ENCODE peak calls at places on chromosomes 5 and 9, in five cellular contexts. V is cardiac muscle cell, Y is GM23338, X is neural progenitor cell, B is H9. C is an unnamed sample.

GRCh38 chr5:67115238-67115637 is 81.4 kb downstream of the CD180 start:
- DNase-seq in V (no peak), Y (no peak), X (no peak), B (no peak), C (no peak)

GRCh38 chr5:164672931-164673694 is 1167.7 kb downstream of the MAT2B start:
- DNase-seq in V (no peak), Y (no peak), X (no peak), B (no peak), C (no peak)

GRCh38 chr5:137273511-137273910 is 225.6 kb downstream of the SPOCK1 start:
- DNase-seq in V (no peak), Y (no peak), X (no peak), B (no peak), C (no peak)

GRCh38 chr5:149265559-149265958 is 6.1 kb upstream of the AFAP1L1 start:
- DNase-seq in V (peak), Y (peak), X (no peak), B (no peak), C (no peak)

GRCh38 chr5:120552638-120553037 is 88.5 kb downstream of the PRR16 start:
- DNase-seq in V (no peak), Y (no peak), X (no peak), B (no peak), C (no peak)

GRCh38 chr5:128408622-128409021 is 129.4 kb downstream of the FBN2 start:
- DNase-seq in V (no peak), Y (no peak), X (no peak), B (no peak), C (no peak)

GRCh38 chr5:124973613-124974130 is 227.2 kb upstream of the ZNF608 start:
- DNase-seq in V (no peak), Y (no peak), X (no peak), B (no peak), C (no peak)

GRCh38 chr9:70465398-70465797 is 50.9 kb upstream of the KLF9 start:
- DNase-seq in V (no peak), Y (peak), X (no peak), B (no peak), C (no peak)

GRCh38 chr9:96651626-96652025 is 3.5 kb downstream of the PRXL2C start:
- DNase-seq in V (peak), Y (peak), X (no peak), B (no peak), C (no peak)

GRCh38 chr5:34919077-34919476 is 3.6 kb downstream of the BRIX1 start:
- DNase-seq in V (no peak), Y (peak), X (no peak), B (no peak), C (no peak)
- H3K27ac ChIP-seq in V (no peak), Y (no peak), X (no peak), B (no peak), C (no peak)

DNA sequence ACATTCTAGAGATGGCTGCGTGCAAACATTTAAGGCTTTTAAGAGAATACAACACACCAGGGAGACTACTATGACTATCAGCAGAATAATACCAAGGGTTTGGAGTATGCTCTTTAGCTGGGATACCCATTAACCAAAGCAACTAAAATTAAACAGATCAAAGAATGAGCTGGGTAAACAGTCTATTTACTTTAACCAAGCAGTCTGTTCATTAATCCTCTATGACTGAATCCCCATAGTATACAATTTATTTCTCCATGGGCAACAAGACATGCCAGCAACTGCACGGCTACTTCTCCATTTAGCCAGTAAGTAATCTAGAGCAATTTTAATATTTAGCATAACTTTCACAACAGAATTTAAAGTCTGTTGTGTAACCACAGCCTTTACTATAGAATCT is 77.7 kb downstream of the CDO1 start:
- DNase-seq in V (no peak), Y (no peak), X (no peak), B (no peak), C (no peak)
- H3K27ac ChIP-seq in V (no peak), Y (peak), X (no peak), B (no peak), C (no peak)

GRCh38 chr5:97547999-97548797 is 365.2 kb upstream of the RIOK2 start:
- DNase-seq in V (no peak), Y (no peak), X (no peak), B (no peak), C (no peak)

GRCh38 chr5:97550818-97551217 is 367.8 kb upstream of the RIOK2 start:
- DNase-seq in V (no peak), Y (no peak), X (no peak), B (no peak), C (no peak)

GRCh38 chr5:97547414-97547813 is 364.4 kb upstream of the RIOK2 start:
- DNase-seq in V (no peak), Y (no peak), X (no peak), B (no peak), C (no peak)

GRCh38 chr5:97549496-97549895 is 366.4 kb upstream of the RIOK2 start:
- DNase-seq in V (no peak), Y (no peak), X (no peak), B (no peak), C (no peak)

DNA sequence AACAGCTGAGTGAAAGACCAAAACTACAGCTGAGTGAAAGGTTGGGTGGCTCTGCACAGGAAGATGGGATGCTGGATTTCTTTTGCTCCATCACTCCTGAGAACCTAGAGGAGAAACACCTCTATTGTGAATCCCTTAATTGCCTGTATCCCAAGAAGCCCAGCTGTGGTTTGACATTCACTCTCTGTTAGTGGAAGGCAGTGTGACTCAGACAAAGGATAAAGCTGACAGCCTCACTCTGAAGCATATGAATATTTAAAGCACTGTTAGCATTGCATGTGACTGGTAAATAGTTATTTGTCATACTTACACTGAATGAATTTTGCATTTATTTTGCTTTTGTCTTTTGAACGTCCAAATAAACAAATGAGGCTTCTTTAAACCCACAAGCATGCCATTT is 367.1 kb upstream of the RIOK2 start:
- DNase-seq in V (no peak), Y (peak), X (peak), B (no peak), C (no peak)
- H3K27ac ChIP-seq in V (no peak), Y (no peak), X (no peak), B (peak), C (no peak)

GRCh38 chr5:10461904-10462542 is 20.3 kb downstream of the ROPN1L start:
- DNase-seq in V (no peak), Y (peak), X (no peak), B (peak), C (no peak)
- H3K27ac ChIP-seq in V (no peak), Y (no peak), X (no peak), B (no peak), C (no peak)